ENCODE peak calls at places on chromosomes 12 and 14, in ten cellular contexts. H, N, E, L, M, X, S, U, A and Y are unnamed samples.
A peak's percentile ranks its signal among the peaks of the same experiment; 100 is the strongest.

GRCh38 chr14:104359301-104359968 is 220.1 kb upstream of the C14orf180 start:
- DNase-seq in X (peak; percentile 30), L (no peak), N (no peak), U (no peak), A (no peak), S (no peak), M (no peak), H (no peak), E (peak; percentile 11), Y (no peak)

GRCh38 chr12:120015313-120015712 is 26.3 kb downstream of the BICDL1 start:
- DNase-seq in L (no peak), U (peak; percentile 47), X (no peak), M (no peak), N (no peak), E (no peak), A (no peak), H (no peak), S (no peak), Y (no peak)

GRCh38 chr14:24246765-24247212 is 4.4 kb upstream of the TINF2 start:
- DNase-seq in X (no peak), E (no peak), H (no peak), M (no peak), N (no peak), U (no peak), L (peak; percentile 10), A (no peak), S (no peak), Y (no peak)

GRCh38 chr12:50403001-50403440 is 2.3 kb downstream of the LARP4 start:
- DNase-seq in L (no peak), M (no peak), E (no peak), X (no peak), A (no peak), N (no peak), S (no peak), H (no peak), U (no peak), Y (no peak)

GRCh38 chr12:25438638-25439037 is 114.4 kb downstream of the LMNTD1 start:
- DNase-seq in M (no peak), H (no peak), X (no peak), S (no peak), A (no peak), L (no peak), E (no peak), N (no peak), U (no peak), Y (no peak)

GRCh38 chr14:22982013-22982476 is 306 bp downstream of the AJUBA start:
- DNase-seq in L (no peak), U (no peak), A (no peak), M (peak; percentile 20), N (no peak), X (peak; percentile 58), E (no peak), S (no peak), H (no peak), Y (no peak)

GRCh38 chr12:13937735-13938134 is 43.7 kb downstream of the GRIN2B start:
- DNase-seq in X (no peak), L (no peak), U (no peak), A (no peak), M (no peak), S (no peak), N (no peak), H (no peak), E (no peak), Y (no peak)

GRCh38 chr12:42730286-42730685 is 140.7 kb upstream of the PRICKLE1 start:
- DNase-seq in U (no peak), M (no peak), H (no peak), S (no peak), N (peak; percentile 23), A (no peak), X (no peak), L (no peak), E (no peak), Y (no peak)

DNA sequence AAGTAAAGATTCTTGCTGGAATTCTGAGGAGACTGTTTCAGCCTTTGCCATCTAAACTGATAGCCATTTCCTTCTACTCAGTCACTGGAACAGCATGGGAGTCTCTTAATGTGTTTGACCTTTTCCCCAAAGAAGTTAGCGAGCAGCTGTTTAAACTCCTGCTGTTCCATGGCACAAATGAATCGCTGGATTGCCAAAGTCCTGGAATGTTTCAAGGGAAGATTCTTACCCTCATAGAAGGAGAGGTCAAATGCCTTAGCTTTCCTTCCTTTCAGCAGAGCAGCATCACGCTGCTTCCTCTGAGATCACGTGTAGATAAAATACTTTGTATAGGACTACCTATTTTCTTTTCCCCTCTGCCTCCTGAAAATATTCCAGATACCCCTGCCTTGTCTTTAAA is 10.5 kb upstream of the NR2C1 start:
- DNase-seq in U (no peak), H (no peak), X (no peak), L (no peak), E (no peak), A (no peak), S (no peak), N (peak; percentile 30), M (no peak), Y (peak; percentile 86)
- H3K27ac ChIP-seq in U (no peak overlapping the region), H (no peak overlapping the region), X (no peak overlapping the region), L (peak overlapping the region; percentile 43), E (no peak overlapping the region), A (no peak overlapping the region), S (no peak overlapping the region), N (peak overlapping the region; percentile 44), M (no peak overlapping the region), Y (peak overlapping the region; percentile 98)

GRCh38 chr14:61226015-61226654 is 55.0 kb downstream of the TMEM30B start:
- DNase-seq in A (no peak), M (no peak), E (no peak), U (no peak), X (no peak), N (no peak), H (no peak), S (no peak), L (no peak), Y (no peak)
- H3K27ac ChIP-seq in A (no peak overlapping the region), M (no peak overlapping the region), E (no peak overlapping the region), U (no peak overlapping the region), X (no peak overlapping the region), N (no peak overlapping the region), H (no peak overlapping the region), S (no peak overlapping the region), L (no peak overlapping the region), Y (no peak overlapping the region)

DNA sequence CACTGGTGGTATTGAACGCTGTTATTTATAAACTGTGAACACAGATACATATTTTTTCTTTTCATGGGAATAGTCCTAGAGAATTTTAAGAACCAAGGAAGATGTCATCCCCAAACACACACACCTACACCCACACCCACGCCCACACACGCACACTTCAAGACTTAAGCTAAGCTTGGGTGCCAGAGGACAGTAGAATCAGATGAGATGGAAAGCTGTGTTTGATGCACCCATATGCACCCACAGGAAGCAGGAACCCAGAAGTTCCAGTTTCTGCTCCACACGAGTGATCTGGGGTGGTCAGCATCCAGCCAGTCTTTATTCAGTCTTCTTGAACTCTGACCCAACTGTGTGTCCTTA is 348.3 kb downstream of the KCNH5 start:
- DNase-seq in E (no peak), S (no peak), X (no peak), H (no peak), N (no peak), A (no peak), L (no peak), U (no peak), M (no peak), Y (no peak)
- H3K27ac ChIP-seq in E (no peak overlapping the region), S (peak overlapping the region; percentile 44), X (no peak overlapping the region), H (no peak overlapping the region), N (peak overlapping the region; percentile 94), A (peak overlapping the region; percentile 68), L (no peak overlapping the region), U (no peak overlapping the region), M (no peak overlapping the region), Y (peak overlapping the region; percentile 84)

GRCh38 chr12:109770861-109771670 is 57.4 kb downstream of the FAM222A start:
- DNase-seq in E (peak; percentile 32), U (no peak), S (no peak), N (peak; percentile 1), A (no peak), L (peak; percentile 47), M (no peak), H (no peak), X (no peak), Y (no peak)
- H3K27ac ChIP-seq in E (peak overlapping the region; percentile 83), U (no peak overlapping the region), S (no peak overlapping the region), N (no peak overlapping the region), A (no peak overlapping the region), L (no peak overlapping the region), M (no peak overlapping the region), H (no peak overlapping the region), X (no peak overlapping the region), Y (no peak overlapping the region)

GRCh38 chr12:105420659-105421240 is 90.3 kb downstream of the C12orf75 start:
- DNase-seq in X (peak; percentile 79), M (peak; percentile 60), N (peak; percentile 87), E (peak; percentile 80), H (no peak), L (no peak), A (peak; percentile 45), S (peak; percentile 62), U (peak; percentile 25), Y (peak; percentile 81)

GRCh38 chr12:105418821-105419291 is 88.4 kb downstream of the C12orf75 start:
- DNase-seq in M (no peak), X (no peak), L (no peak), U (no peak), E (no peak), S (no peak), H (no peak), A (no peak), N (no peak), Y (no peak)

GRCh38 chr12:105418232-105418631 is 87.7 kb downstream of the C12orf75 start:
- DNase-seq in U (no peak), A (no peak), N (peak; percentile 17), L (no peak), M (peak; percentile 75), E (no peak), S (peak; percentile 21), H (no peak), X (no peak), Y (no peak)

GRCh38 chr12:105419606-105420005 is 89.1 kb downstream of the C12orf75 start:
- DNase-seq in M (no peak), S (no peak), L (no peak), U (no peak), N (no peak), X (no peak), H (no peak), A (no peak), E (no peak), Y (no peak)

GRCh38 chr12:105420046-105420445 is 89.6 kb downstream of the C12orf75 start:
- DNase-seq in L (no peak), X (no peak), M (no peak), H (no peak), N (no peak), A (no peak), E (no peak), U (no peak), S (no peak), Y (no peak)
- H3K27ac ChIP-seq in L (no peak overlapping the region), X (no peak overlapping the region), M (no peak overlapping the region), H (no peak overlapping the region), N (no peak overlapping the region), A (no peak overlapping the region), E (no peak overlapping the region), U (no peak overlapping the region), S (no peak overlapping the region), Y (no peak overlapping the region)

GRCh38 chr14:68444449-68445168 is 348.3 kb downstream of the ZFP36L1 start:
- DNase-seq in A (peak; percentile 20), N (no peak), U (no peak), X (peak; percentile 75), M (no peak), E (no peak), S (no peak), L (no peak), H (no peak), Y (no peak)
- H3K27ac ChIP-seq in A (no peak overlapping the region), N (no peak overlapping the region), U (no peak overlapping the region), X (no peak overlapping the region), M (no peak overlapping the region), E (no peak overlapping the region), S (peak overlapping the region; percentile 42), L (no peak overlapping the region), H (no peak overlapping the region), Y (no peak overlapping the region)